ENCODE peak calls at places on chromosomes 11 and 22, in five cellular contexts. M, I, A, K and C are unnamed samples.
A peak's percentile ranks its signal among the peaks of the same experiment; 100 is the strongest.

GRCh38 chr22:23130697-23131096 is 11.1 kb downstream of the RSPH14 start:
- DNase-seq in M (no peak), I (no peak), A (no peak), K (no peak), C (no peak)

GRCh38 chr11:94732617-94733292 is 35.4 kb upstream of the AMOTL1 start:
- DNase-seq in M (peak; percentile 62), I (peak; percentile 69), A (peak; percentile 59), K (peak; percentile 90), C (peak; percentile 57)

GRCh38 chr11:59555601-59556114 is 44.3 kb downstream of the OR4D9 start:
- DNase-seq in M (no peak), I (no peak), A (no peak), K (no peak), C (no peak)

GRCh38 chr11:97966901-97967300 is 1053.8 kb upstream of the CNTN5 start:
- DNase-seq in M (no peak), I (no peak), A (no peak), K (no peak), C (no peak)

GRCh38 chr11:103552086-103552485 is 442.9 kb downstream of the DYNC2H1 start:
- DNase-seq in M (no peak), I (no peak), A (no peak), K (peak; percentile 40), C (no peak)

GRCh38 chr11:24900960-24901549 is 404.2 kb downstream of the LUZP2 start:
- DNase-seq in M (no peak), I (no peak), A (no peak), K (no peak), C (no peak)

GRCh38 chr11:73287400-73288101 is 15.4 kb downstream of the P2RY6 start:
- DNase-seq in M (no peak), I (no peak), A (no peak), K (peak; percentile 22), C (no peak)

GRCh38 chr11:29324328-29324727 is 692.5 kb downstream of the KCNA4 start:
- DNase-seq in M (no peak), I (no peak), A (peak; percentile 43), K (peak; percentile 58), C (peak; percentile 43)

GRCh38 chr11:74937696-74938475 is 11.0 kb downstream of the XRRA1 start:
- DNase-seq in M (no peak), I (peak; percentile 20), A (peak; percentile 19), K (peak; percentile 48), C (peak; percentile 26)

GRCh38 chr11:76217653-76218160 is 11.4 kb upstream of the WNT11 start:
- DNase-seq in M (no peak), I (no peak), A (no peak), K (no peak), C (no peak)

GRCh38 chr11:118290923-118291322 is 13.6 kb upstream of the CD3E start:
- DNase-seq in M (no peak), I (peak; percentile 63), A (no peak), K (peak; percentile 45), C (peak; percentile 11)

GRCh38 chr11:112227002-112227401 is 774 bp downstream of the PTS start:
- DNase-seq in M (no peak), I (peak; percentile 37), A (peak; percentile 52), K (peak; percentile 49), C (peak; percentile 60)

GRCh38 chr11:118622376-118623290 is 15.2 kb downstream of the PHLDB1 start:
- DNase-seq in M (no peak), I (peak; percentile 95), A (peak; percentile 91), K (peak; percentile 66), C (peak; percentile 70)

GRCh38 chr22:21796231-21796630 is 60.6 kb upstream of the YPEL1 start:
- DNase-seq in M (no peak), I (no peak), A (no peak), K (no peak), C (no peak)

GRCh38 chr11:2308713-2309112 is 6.9 kb downstream of the TSPAN32 start:
- DNase-seq in M (no peak), I (no peak), A (no peak), K (no peak), C (no peak)

GRCh38 chr11:8222820-8223512 is 40.7 kb downstream of the LMO1 start:
- DNase-seq in M (no peak), I (no peak), A (no peak), K (no peak), C (no peak)

GRCh38 chr11:22711212-22711770 is 44.9 kb downstream of the GAS2 start:
- DNase-seq in M (no peak), I (peak; percentile 82), A (no peak), K (no peak), C (no peak)

GRCh38 chr11:22521226-22521625 is 104.4 kb downstream of the FANCF start:
- DNase-seq in M (no peak), I (peak; percentile 85), A (peak; percentile 60), K (peak; percentile 68), C (peak; percentile 34)

GRCh38 chr11:1921576-1922141 is 2.2 kb downstream of the TNNT3 start:
- DNase-seq in M (no peak), I (no peak), A (peak; percentile 53), K (peak; percentile 92), C (no peak)

GRCh38 chr11:64049509-64049908 is 13.8 kb downstream of the FLRT1 start:
- DNase-seq in M (no peak), I (no peak), A (no peak), K (no peak), C (no peak)

GRCh38 chr11:115047631-115048030 is 369.3 kb downstream of the NXPE2 start:
- DNase-seq in M (no peak), I (no peak), A (no peak), K (no peak), C (no peak)

GRCh38 chr11:35947437-35947836 is 3.6 kb downstream of the LDLRAD3 start:
- DNase-seq in M (no peak), I (no peak), A (no peak), K (no peak), C (no peak)

GRCh38 chr22:19716041-19716828 is 1.9 kb downstream of the SEPTIN5 start:
- DNase-seq in M (no peak), I (no peak), A (no peak), K (no peak), C (no peak)

GRCh38 chr11:130511765-130512164 is 63.3 kb downstream of the ADAMTS15 start:
- DNase-seq in M (no peak), I (peak; percentile 73), A (no peak), K (no peak), C (no peak)

GRCh38 chr22:45428391-45429385 is 15.2 kb downstream of the RIBC2 start:
- DNase-seq in M (no peak), I (no peak), A (no peak), K (no peak), C (no peak)

GRCh38 chr11:61972112-61972795 is 4.8 kb upstream of the FTH1 start:
- DNase-seq in M (no peak), I (no peak), A (peak; percentile 98), K (no peak), C (peak; percentile 97)

GRCh38 chr11:61974766-61975631 is 7.6 kb upstream of the FTH1 start:
- DNase-seq in M (no peak), I (peak; percentile 63), A (no peak), K (peak; percentile 55), C (no peak)

GRCh38 chr11:61975638-61976419 is 8.4 kb upstream of the FTH1 start:
- DNase-seq in M (no peak), I (no peak), A (peak; percentile 34), K (peak; percentile 42), C (no peak)

GRCh38 chr11:61972796-61973602 is 5.6 kb upstream of the FTH1 start:
- DNase-seq in M (peak; percentile 89), I (peak; percentile 99), A (no peak), K (peak; percentile 98), C (no peak)

GRCh38 chr11:61973603-61974162 is 6.2 kb upstream of the FTH1 start:
- DNase-seq in M (no peak), I (peak; percentile 87), A (peak; percentile 29), K (no peak), C (no peak)
- TF ChIP-seq CTCF in M (no peak), I (peak; percentile 24), A (no peak), K (no peak), C (peak; percentile 9)

DNA sequence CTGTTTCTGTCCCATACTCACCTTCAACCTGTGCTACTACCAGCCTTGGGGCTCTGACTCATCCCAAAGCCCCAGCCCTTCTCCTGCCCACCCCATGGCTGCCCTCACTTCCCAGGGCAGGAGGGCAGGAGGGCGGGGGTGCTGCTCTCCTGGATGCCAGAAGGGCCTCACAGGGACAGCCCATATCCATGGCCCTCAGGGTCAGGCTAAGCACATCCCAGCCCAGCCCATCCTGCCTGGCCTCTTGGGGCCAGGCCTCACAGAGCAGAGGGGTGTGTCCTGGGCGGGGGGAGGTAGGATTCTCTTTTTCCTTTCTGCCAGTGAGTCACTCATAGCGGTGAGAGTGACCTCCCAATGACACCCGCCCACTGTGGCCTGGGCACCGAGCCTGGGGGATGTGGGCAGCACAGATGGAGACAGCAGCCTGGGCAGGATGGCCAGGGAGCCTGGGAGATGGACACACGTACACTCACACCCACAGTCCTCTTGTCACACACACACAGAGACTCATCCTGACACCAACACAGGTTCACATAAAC is 2.4 kb downstream of the LTBP3 start:
- DNase-seq in M (peak; percentile 80), I (peak; percentile 92), A (peak; percentile 95), K (peak; percentile 69), C (peak; percentile 68)
- H3K4me3 ChIP-seq in M (peak overlapping the region; percentile 12), I (no peak overlapping the region), A (peak overlapping the region; percentile 26), K (no peak overlapping the region), C (peak overlapping the region; percentile 30)

GRCh38 chr22:32636884-32637283 is 162.3 kb downstream of the FBXO7 start:
- DNase-seq in M (no peak), I (peak; percentile 61), A (no peak), K (no peak), C (peak; percentile 48)
- TF ChIP-seq CTCF in M (peak; percentile 9), I (peak; percentile 17), A (no peak), K (no peak), C (peak; percentile 38)

DNA sequence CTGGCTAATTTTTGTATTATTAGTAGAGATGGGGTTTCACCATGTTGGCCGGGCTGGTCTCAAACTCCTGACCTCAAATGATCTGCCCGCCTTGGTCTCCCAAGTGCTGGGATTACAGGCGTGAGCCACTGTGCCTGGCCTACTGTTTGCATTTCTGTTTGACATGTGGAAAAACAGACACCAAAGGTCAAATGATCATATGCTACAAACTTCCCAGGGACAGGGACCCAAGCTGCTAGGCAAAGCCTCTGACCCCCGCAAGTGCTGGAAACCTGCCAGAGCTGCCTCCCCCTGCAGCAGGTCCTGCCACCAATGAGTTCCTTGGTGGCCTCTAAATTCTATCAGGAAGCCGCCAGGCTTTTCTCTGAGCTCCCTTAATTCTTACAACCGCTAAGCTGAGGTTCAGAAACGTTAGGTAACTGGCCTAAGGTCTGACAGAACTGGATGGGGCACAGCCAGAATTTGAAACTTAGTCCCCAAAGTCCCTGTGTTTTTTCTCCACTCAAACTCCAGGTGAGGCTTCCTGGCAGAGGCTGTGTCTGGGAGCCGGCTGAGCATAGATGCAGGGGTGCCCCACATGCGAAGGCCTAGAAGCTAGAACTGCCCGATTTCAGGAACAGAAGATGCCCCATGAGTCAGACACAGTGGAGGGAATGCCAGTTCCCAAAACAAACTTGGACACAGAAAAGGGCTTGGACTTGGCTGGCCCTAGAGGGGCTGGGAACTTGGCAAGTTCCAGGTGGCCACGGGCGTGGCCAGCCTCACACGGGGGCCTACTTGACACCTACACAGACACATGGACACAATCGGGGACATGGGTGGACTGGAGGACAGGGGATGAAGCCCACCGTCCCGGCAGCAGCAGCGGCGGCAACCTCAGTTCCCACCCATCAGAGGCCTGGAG is 7.4 kb downstream of the CSNK1E start:
- DNase-seq in M (no peak), I (no peak), A (peak; percentile 43), K (no peak), C (no peak)
- H3K4me3 ChIP-seq in M (no peak overlapping the region), I (no peak overlapping the region), A (peak overlapping the region; percentile 7), K (no peak overlapping the region), C (no peak overlapping the region)